ENCODE peak calls at places on chromosome 19, in four cellular contexts. One of them, this sample, is unnamed.

GRCh38 chr19:42066075-42066754 is 3.8 kb downstream of the GRIK5 start:
- DNase-seq in OCI-LY7: no peak
- DNase-seq in pancreas: no peak
- DNase-seq in Peyer's patch: no peak
- DNase-seq in this sample: no peak

GRCh38 chr19:44807652-44808462 is 1.0 kb upstream of the BCAM start:
- DNase-seq in OCI-LY7: peak
- DNase-seq in pancreas: peak
- DNase-seq in Peyer's patch: no peak
- DNase-seq in this sample: no peak

GRCh38 chr19:30519607-30520205 is 147.5 kb downstream of the ZNF536 start:
- DNase-seq in OCI-LY7: no peak
- DNase-seq in pancreas: no peak
- DNase-seq in Peyer's patch: no peak
- DNase-seq in this sample: no peak

GRCh38 chr19:17881701-17882100 is 10.0 kb downstream of the SLC5A5 start:
- DNase-seq in OCI-LY7: no peak
- DNase-seq in pancreas: no peak
- DNase-seq in Peyer's patch: no peak
- DNase-seq in this sample: no peak

GRCh38 chr19:58033741-58034475 is at the start of gene ZSCAN1:
- DNase-seq in OCI-LY7: no peak
- DNase-seq in pancreas: peak
- DNase-seq in Peyer's patch: peak
- DNase-seq in this sample: peak

GRCh38 chr19:20969898-20970297 is 46.8 kb downstream of the ZNF85 start:
- DNase-seq in OCI-LY7: no peak
- DNase-seq in pancreas: no peak
- DNase-seq in Peyer's patch: no peak
- DNase-seq in this sample: no peak

GRCh38 chr19:3520166-3521103 is 14.3 kb downstream of the FZR1 start:
- DNase-seq in OCI-LY7: no peak
- DNase-seq in pancreas: no peak
- DNase-seq in Peyer's patch: peak
- DNase-seq in this sample: no peak

GRCh38 chr19:3818479-3818878 is 32.3 kb upstream of the MATK start:
- DNase-seq in OCI-LY7: no peak
- DNase-seq in pancreas: no peak
- DNase-seq in Peyer's patch: no peak
- DNase-seq in this sample: no peak

GRCh38 chr19:12946092-12946845 is 607 bp downstream of the RAD23A start:
- DNase-seq in OCI-LY7: peak
- DNase-seq in pancreas: peak
- DNase-seq in Peyer's patch: peak
- DNase-seq in this sample: peak

GRCh38 chr19:30224689-30225606 is 147.2 kb upstream of the ZNF536 start:
- DNase-seq in OCI-LY7: peak
- DNase-seq in pancreas: no peak
- DNase-seq in Peyer's patch: no peak
- DNase-seq in this sample: no peak

GRCh38 chr19:12723643-12724426 is at the start of gene TNPO2:
- DNase-seq in OCI-LY7: peak
- DNase-seq in pancreas: peak
- DNase-seq in Peyer's patch: peak
- DNase-seq in this sample: peak

GRCh38 chr19:41702208-41702651 is 6.2 kb upstream of the CEACAM5 start:
- DNase-seq in OCI-LY7: no peak
- DNase-seq in pancreas: no peak
- DNase-seq in Peyer's patch: no peak
- DNase-seq in this sample: no peak

GRCh38 chr19:12939292-12939606 is 840 bp downstream of the CALR start:
- DNase-seq in OCI-LY7: peak
- DNase-seq in pancreas: no peak
- DNase-seq in Peyer's patch: peak
- DNase-seq in this sample: no peak

GRCh38 chr19:48805452-48805851 is 5.4 kb downstream of the BCAT2 start:
- DNase-seq in OCI-LY7: no peak
- DNase-seq in pancreas: no peak
- DNase-seq in Peyer's patch: no peak
- DNase-seq in this sample: no peak

GRCh38 chr19:5587661-5588060 is 19.9 kb upstream of the TINCR start:
- DNase-seq in OCI-LY7: no peak
- DNase-seq in pancreas: no peak
- DNase-seq in Peyer's patch: no peak
- DNase-seq in this sample: no peak

GRCh38 chr19:3459322-3459881 is 20.9 kb downstream of the SMIM24 start:
- DNase-seq in OCI-LY7: no peak
- DNase-seq in pancreas: peak
- DNase-seq in Peyer's patch: peak
- DNase-seq in this sample: peak

GRCh38 chr19:58428617-58429016 is 11.3 kb downstream of the ZNF132 start:
- DNase-seq in OCI-LY7: no peak
- DNase-seq in pancreas: no peak
- DNase-seq in Peyer's patch: no peak
- DNase-seq in this sample: no peak

GRCh38 chr19:31340059-31341025 is 8.9 kb downstream of the TSHZ3 start:
- DNase-seq in OCI-LY7: peak
- DNase-seq in pancreas: no peak
- DNase-seq in Peyer's patch: peak
- DNase-seq in this sample: no peak

GRCh38 chr19:29172302-29172701 is 40.6 kb downstream of the UQCRFS1 start:
- DNase-seq in OCI-LY7: peak
- DNase-seq in pancreas: no peak
- DNase-seq in Peyer's patch: no peak
- DNase-seq in this sample: no peak

GRCh38 chr19:17829855-17830566 is 8.7 kb upstream of the INSL3 start:
- DNase-seq in OCI-LY7: no peak
- DNase-seq in pancreas: peak
- DNase-seq in Peyer's patch: no peak
- DNase-seq in this sample: no peak

GRCh38 chr19:23065306-23065705 is 51.5 kb upstream of the ZNF730 start:
- DNase-seq in OCI-LY7: no peak
- DNase-seq in pancreas: no peak
- DNase-seq in Peyer's patch: no peak
- DNase-seq in this sample: no peak

GRCh38 chr19:5683177-5683886 is 2.5 kb downstream of the HSD11B1L start:
- DNase-seq in OCI-LY7: no peak
- DNase-seq in pancreas: no peak
- DNase-seq in Peyer's patch: no peak
- DNase-seq in this sample: no peak

GRCh38 chr19:4897146-4897545 is 5.5 kb downstream of the ARRDC5 start:
- DNase-seq in OCI-LY7: no peak
- DNase-seq in pancreas: no peak
- DNase-seq in Peyer's patch: no peak
- DNase-seq in this sample: no peak

GRCh38 chr19:44620667-44621066 is 7.3 kb downstream of the IGSF23 start:
- DNase-seq in OCI-LY7: no peak
- DNase-seq in pancreas: no peak
- DNase-seq in Peyer's patch: no peak
- DNase-seq in this sample: no peak

DNA sequence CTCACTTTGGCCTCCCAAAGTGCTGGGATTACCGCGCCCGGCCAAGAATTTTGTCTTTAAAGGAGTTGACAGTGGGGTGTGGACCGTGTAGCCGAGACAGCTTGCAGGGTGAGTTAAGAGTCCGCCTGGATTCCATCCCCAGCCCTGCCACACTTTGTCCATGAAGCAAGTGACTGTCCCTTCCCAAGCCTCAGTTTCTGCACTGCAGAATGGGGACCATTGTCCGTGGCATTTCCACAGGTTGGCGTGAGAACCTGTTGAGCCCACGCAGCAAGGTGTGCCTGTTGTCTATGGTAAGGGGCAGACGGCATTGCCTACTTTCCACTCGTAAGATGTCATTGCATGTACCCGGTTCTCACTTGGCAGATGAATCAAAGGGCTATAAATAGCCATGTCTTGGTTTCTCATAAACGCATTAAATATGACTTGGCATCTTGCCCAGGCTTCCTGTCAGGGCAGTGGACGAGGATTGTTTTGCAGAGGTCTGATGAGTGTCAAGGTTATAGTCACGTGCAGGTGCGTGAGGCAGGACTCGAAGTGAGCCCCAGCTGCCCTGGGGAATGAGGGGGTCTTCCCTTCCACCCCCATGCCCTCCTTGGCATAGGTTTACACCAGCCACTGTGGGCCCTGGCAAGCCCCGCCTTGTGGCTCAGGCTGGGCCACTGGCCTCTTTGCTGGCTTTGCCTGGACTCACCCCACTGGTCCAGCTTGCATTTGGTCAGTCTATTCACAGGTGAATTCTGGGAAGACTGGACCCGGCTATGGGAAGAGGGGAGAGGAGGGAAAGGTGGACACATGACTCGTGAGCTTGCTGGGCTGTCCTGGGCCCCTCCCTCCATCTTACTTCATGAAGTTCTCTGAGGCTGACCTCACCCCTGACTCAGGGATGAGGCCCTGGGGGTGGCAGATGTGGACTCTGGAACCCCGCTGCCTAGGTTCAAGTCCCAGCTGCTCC is 14.6 kb downstream of the FAM187B start:
- DNase-seq in OCI-LY7: peak
- DNase-seq in pancreas: peak
- DNase-seq in Peyer's patch: peak
- DNase-seq in this sample: peak
- H3K4me3 ChIP-seq in OCI-LY7: peak
- H3K4me3 ChIP-seq in pancreas: no peak
- H3K4me3 ChIP-seq in Peyer's patch: no peak
- H3K4me3 ChIP-seq in this sample: no peak

DNA sequence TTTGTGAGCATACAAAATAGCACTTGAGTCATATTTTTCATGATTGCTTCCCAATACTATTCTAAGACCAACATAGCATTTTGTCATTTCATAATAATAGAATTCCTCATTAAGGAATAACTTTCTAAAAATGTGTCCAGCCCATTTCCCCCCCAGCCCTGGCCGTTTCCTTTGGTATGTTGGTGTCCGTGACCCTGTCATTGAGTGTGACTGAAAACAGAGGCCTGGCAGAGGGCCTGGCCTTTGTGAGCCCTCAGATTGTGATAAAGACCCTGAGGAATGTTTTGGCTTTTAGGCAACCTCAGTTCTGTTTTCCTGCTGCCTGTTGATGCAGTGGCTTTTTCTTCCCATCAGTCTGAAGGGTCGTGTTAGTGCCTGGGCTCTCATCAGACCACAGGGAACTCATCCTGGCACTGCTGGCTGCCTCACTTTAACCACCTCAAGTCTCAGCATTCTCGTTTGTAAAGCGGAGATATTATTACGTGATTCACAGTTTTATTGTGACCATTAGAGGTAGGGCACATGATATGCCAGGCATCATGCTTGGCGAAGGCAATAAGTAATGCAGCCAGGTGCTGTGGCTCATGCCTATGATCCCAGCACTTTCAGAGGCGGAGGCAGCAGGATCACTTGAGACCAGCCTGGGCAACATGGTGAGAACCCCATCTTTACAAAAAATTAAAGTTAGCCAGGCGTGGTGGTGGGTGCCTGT is 13.8 kb downstream of the SPINT2 start:
- DNase-seq in OCI-LY7: no peak
- DNase-seq in pancreas: no peak
- DNase-seq in Peyer's patch: peak
- DNase-seq in this sample: peak
- H3K4me3 ChIP-seq in OCI-LY7: no peak
- H3K4me3 ChIP-seq in pancreas: no peak
- H3K4me3 ChIP-seq in Peyer's patch: no peak
- H3K4me3 ChIP-seq in this sample: peak

GRCh38 chr19:516884-517424 is 9.7 kb downstream of the TPGS1 start:
- DNase-seq in OCI-LY7: no peak
- DNase-seq in pancreas: no peak
- DNase-seq in Peyer's patch: no peak
- DNase-seq in this sample: no peak
- H3K4me3 ChIP-seq in OCI-LY7: no peak
- H3K4me3 ChIP-seq in pancreas: no peak
- H3K4me3 ChIP-seq in Peyer's patch: no peak
- H3K4me3 ChIP-seq in this sample: no peak

GRCh38 chr19:46633130-46633529 is 2.9 kb downstream of the GNG8 start:
- DNase-seq in OCI-LY7: no peak
- DNase-seq in pancreas: no peak
- DNase-seq in Peyer's patch: no peak
- DNase-seq in this sample: no peak

GRCh38 chr19:46634045-46634655 is 1.9 kb downstream of the GNG8 start:
- DNase-seq in OCI-LY7: peak
- DNase-seq in pancreas: peak
- DNase-seq in Peyer's patch: peak
- DNase-seq in this sample: peak

GRCh38 chr19:46637224-46637623 is 1.2 kb upstream of the GNG8 start:
- DNase-seq in OCI-LY7: no peak
- DNase-seq in pancreas: no peak
- DNase-seq in Peyer's patch: no peak
- DNase-seq in this sample: no peak

GRCh38 chr19:46635920-46636761 is at the start of gene GNG8:
- DNase-seq in OCI-LY7: no peak
- DNase-seq in pancreas: no peak
- DNase-seq in Peyer's patch: no peak
- DNase-seq in this sample: no peak

DNA sequence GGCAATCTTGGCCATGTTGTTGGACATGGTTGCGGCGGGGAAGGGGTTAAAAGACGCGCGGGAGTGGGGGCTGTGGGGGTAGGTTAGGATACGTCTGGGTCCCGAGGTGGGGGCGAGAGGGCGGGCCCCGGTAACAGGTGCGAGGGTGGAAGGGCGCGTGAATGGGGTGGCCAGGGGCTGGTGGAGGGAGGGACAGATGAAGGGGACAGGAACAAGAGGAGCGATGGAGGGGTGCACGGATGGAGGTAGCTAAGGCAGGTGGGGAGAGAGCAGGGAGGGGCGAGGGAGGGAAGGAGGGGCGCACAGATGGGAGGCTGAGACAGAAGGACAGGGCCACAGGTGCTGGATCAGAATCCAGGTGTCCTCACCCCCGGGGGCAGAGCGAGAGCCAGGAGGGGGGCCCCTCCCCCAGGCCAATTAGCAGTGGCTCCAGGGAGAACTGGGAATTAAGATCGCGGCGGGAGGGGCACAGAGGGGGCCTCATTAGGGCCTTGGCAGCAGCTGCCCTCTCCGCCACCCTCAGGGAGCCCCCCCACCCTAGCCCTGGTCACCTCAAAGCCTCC is 1.3 kb downstream of the GNG8 start:
- DNase-seq in OCI-LY7: no peak
- DNase-seq in pancreas: no peak
- DNase-seq in Peyer's patch: no peak
- DNase-seq in this sample: no peak
- H3K4me3 ChIP-seq in OCI-LY7: peak
- H3K4me3 ChIP-seq in pancreas: no peak
- H3K4me3 ChIP-seq in Peyer's patch: no peak
- H3K4me3 ChIP-seq in this sample: peak

This sample was measured in left ventricle myocardium inferior.